ENCODE peak calls at places on chromosome 22, in six cellular contexts. R is mucosa of descending colon; A is fibroblast of mammary gland; J is NCI-H1417 treated with DMSO at 0.1 percent for 48 hours; I is T-helper 1 cell; O is activated naive CD4-positive, alpha-beta T cell. K is an unnamed sample.

GRCh38 chr22:49827307-49827852 is 293 bp downstream of the BRD1 start:
- DNase-seq in R (no peak), A (no peak), J (no peak), I (no peak), O (no peak), K (no peak)

GRCh38 chr22:37778370-37779009 is 29.2 kb upstream of the GCAT start:
- DNase-seq in R (no peak), A (peak), J (no peak), I (no peak), O (no peak), K (no peak)

GRCh38 chr22:29151316-29151715 is 54.4 kb upstream of the EMID1 start:
- DNase-seq in R (peak), A (no peak), J (no peak), I (no peak), O (no peak), K (no peak)

GRCh38 chr22:38239101-38239761 is 33.6 kb downstream of the TMEM184B start:
- DNase-seq in R (no peak), A (peak), J (no peak), I (no peak), O (no peak), K (no peak)

GRCh38 chr22:30204015-30204741 is 42.4 kb downstream of the LIF start:
- DNase-seq in R (no peak), A (no peak), J (no peak), I (no peak), O (no peak), K (no peak)

GRCh38 chr22:50305393-50305657 is 2.1 kb downstream of the PLXNB2 start:
- DNase-seq in R (no peak), A (no peak), J (no peak), I (no peak), O (no peak), K (no peak)

GRCh38 chr22:28917747-28918543 is 34.6 kb downstream of the ZNRF3 start:
- DNase-seq in R (no peak), A (peak), J (peak), I (no peak), O (no peak), K (peak)

GRCh38 chr22:38187413-38188212 is 6.0 kb upstream of the PLA2G6 start:
- DNase-seq in R (no peak), A (peak), J (no peak), I (no peak), O (no peak), K (no peak)

GRCh38 chr22:26170795-26171194 is 1.5 kb downstream of the SEZ6L start:
- DNase-seq in R (no peak), A (no peak), J (no peak), I (no peak), O (no peak), K (no peak)

GRCh38 chr22:23908561-23909205 is 14.5 kb downstream of the MIF start:
- DNase-seq in R (no peak), A (no peak), J (no peak), I (no peak), O (no peak), K (no peak)

GRCh38 chr22:43118953-43119458 is 8.5 kb downstream of the BIK start:
- DNase-seq in R (peak), A (peak), J (no peak), I (no peak), O (no peak), K (no peak)

GRCh38 chr22:39825661-39826102 is 67.9 kb downstream of the ENTHD1 start:
- DNase-seq in R (no peak), A (no peak), J (no peak), I (no peak), O (no peak), K (no peak)

GRCh38 chr22:43110927-43111623 is 525 bp downstream of the BIK start:
- DNase-seq in R (peak), A (no peak), J (no peak), I (peak), O (no peak), K (peak)

GRCh38 chr22:33116846-33117547 is 58.8 kb upstream of the SYN3 start:
- DNase-seq in R (no peak), A (no peak), J (no peak), I (no peak), O (no peak), K (no peak)

GRCh38 chr22:50739894-50740293 is 1.9 kb downstream of the ACR start:
- DNase-seq in R (no peak), A (no peak), J (no peak), I (no peak), O (no peak), K (no peak)

GRCh38 chr22:19088866-19089595 is 33.2 kb downstream of the DGCR2 start:
- DNase-seq in R (no peak), A (no peak), J (no peak), I (no peak), O (no peak), K (no peak)

GRCh38 chr22:46902998-46903916 is 140.8 kb downstream of the TBC1D22A start:
- DNase-seq in R (no peak), A (no peak), J (no peak), I (no peak), O (no peak), K (no peak)

GRCh38 chr22:50581950-50582561 is 593 bp downstream of the CHKB start:
- DNase-seq in R (no peak), A (no peak), J (no peak), I (peak), O (no peak), K (peak)

GRCh38 chr22:19289475-19290161 is 1.9 kb downstream of the CLTCL1 start:
- DNase-seq in R (no peak), A (peak), J (no peak), I (no peak), O (no peak), K (no peak)

GRCh38 chr22:38262051-38262795 is 10.6 kb downstream of the TMEM184B start:
- DNase-seq in R (peak), A (peak), J (no peak), I (peak), O (no peak), K (peak)

GRCh38 chr22:27877501-27877900 is 41.6 kb downstream of the PITPNB start:
- DNase-seq in R (no peak), A (no peak), J (no peak), I (no peak), O (no peak), K (no peak)

GRCh38 chr22:24329453-24329852 is 58.8 kb downstream of the SPECC1L start:
- DNase-seq in R (no peak), A (no peak), J (no peak), I (no peak), O (no peak), K (no peak)

GRCh38 chr22:17706451-17706900 is 67.8 kb downstream of the BID start:
- DNase-seq in R (peak), A (peak), J (no peak), I (no peak), O (no peak), K (peak)

GRCh38 chr22:50403701-50404101 is 60.6 kb downstream of the PPP6R2 start:
- DNase-seq in R (peak), A (no peak), J (no peak), I (no peak), O (no peak), K (peak)

GRCh38 chr22:46370584-46371373 is 35.3 kb downstream of the TRMU start:
- DNase-seq in R (peak), A (no peak), J (no peak), I (no peak), O (no peak), K (no peak)

GRCh38 chr22:29689201-29689871 is 30.5 kb upstream of the CABP7 start:
- DNase-seq in R (no peak), A (no peak), J (no peak), I (no peak), O (no peak), K (no peak)

GRCh38 chr22:39719559-39720450 is 149.3 kb downstream of the CACNA1I start:
- DNase-seq in R (no peak), A (no peak), J (no peak), I (no peak), O (no peak), K (no peak)

GRCh38 chr22:38327396-38327795 is 10.2 kb upstream of the CSNK1E start:
- DNase-seq in R (no peak), A (no peak), J (no peak), I (no peak), O (no peak), K (no peak)

GRCh38 chr22:19759459-19759993 is 1.1 kb upstream of the TBX1 start:
- DNase-seq in R (no peak), A (no peak), J (no peak), I (no peak), O (no peak), K (no peak)

GRCh38 chr22:49968831-49969661 is 8.5 kb downstream of the PIM3 start:
- DNase-seq in R (peak), A (no peak), J (no peak), I (no peak), O (no peak), K (peak)

GRCh38 chr22:38230108-38230825 is 28.5 kb downstream of the MAFF start:
- DNase-seq in R (peak), A (peak), J (no peak), I (peak), O (no peak), K (peak)

GRCh38 chr22:43993072-43993760 is 30.9 kb upstream of the PARVB start:
- DNase-seq in R (peak), A (peak), J (no peak), I (peak), O (no peak), K (no peak)

GRCh38 chr22:43435851-43436535 is 24.2 kb downstream of the MPPED1 start:
- DNase-seq in R (no peak), A (no peak), J (no peak), I (no peak), O (no peak), K (no peak)

GRCh38 chr22:20436309-20437252 is 1.0 kb downstream of the SCARF2 start:
- DNase-seq in R (peak), A (peak), J (no peak), I (no peak), O (no peak), K (no peak)

GRCh38 chr22:30829901-30830550 is 135.4 kb downstream of the OSBP2 start:
- DNase-seq in R (no peak), A (peak), J (no peak), I (no peak), O (no peak), K (no peak)

GRCh38 chr22:17115311-17115710 is 5.8 kb downstream of the TMEM121B start:
- DNase-seq in R (no peak), A (no peak), J (no peak), I (no peak), O (no peak), K (no peak)